ENCODE peak calls at places on chromosomes 16 and 17, in six cellular contexts. One of them, this sample, is unnamed.

GRCh38 chr17:83109793-83110645 is 30.6 kb downstream of the METRNL start:
- DNase-seq in ovary: peak; percentile 91
- DNase-seq in kidney: peak; percentile 97
- DNase-seq in right lobe of liver: no peak
- DNase-seq in A549: peak; percentile 93
- DNase-seq in sigmoid colon: peak; percentile 96
- DNase-seq in this sample: no peak

GRCh38 chr17:2921443-2921842 is 125.2 kb downstream of the RAP1GAP2 start:
- DNase-seq in ovary: no peak
- DNase-seq in kidney: no peak
- DNase-seq in right lobe of liver: no peak
- DNase-seq in A549: no peak
- DNase-seq in sigmoid colon: no peak
- DNase-seq in this sample: no peak

GRCh38 chr16:24731722-24732419 is 2.4 kb downstream of the TNRC6A start:
- DNase-seq in ovary: peak; percentile 57
- DNase-seq in kidney: peak; percentile 71
- DNase-seq in right lobe of liver: peak; percentile 86
- DNase-seq in A549: no peak
- DNase-seq in sigmoid colon: no peak
- DNase-seq in this sample: peak; percentile 38

GRCh38 chr17:4901108-4901647 is 1.7 kb downstream of the CHRNE start:
- DNase-seq in ovary: no peak
- DNase-seq in kidney: no peak
- DNase-seq in right lobe of liver: no peak
- DNase-seq in A549: no peak
- DNase-seq in sigmoid colon: no peak
- DNase-seq in this sample: no peak

GRCh38 chr16:53768593-53768992 is 64.6 kb downstream of the FTO start:
- DNase-seq in ovary: no peak
- DNase-seq in kidney: no peak
- DNase-seq in right lobe of liver: no peak
- DNase-seq in A549: peak; percentile 87
- DNase-seq in sigmoid colon: no peak
- DNase-seq in this sample: no peak

GRCh38 chr17:14052886-14053615 is 16.3 kb upstream of the COX10 start:
- DNase-seq in ovary: no peak
- DNase-seq in kidney: no peak
- DNase-seq in right lobe of liver: peak; percentile 71
- DNase-seq in A549: no peak
- DNase-seq in sigmoid colon: no peak
- DNase-seq in this sample: no peak

GRCh38 chr16:21646721-21647561 is 5.5 kb downstream of the IGSF6 start:
- DNase-seq in ovary: no peak
- DNase-seq in kidney: no peak
- DNase-seq in right lobe of liver: no peak
- DNase-seq in A549: no peak
- DNase-seq in sigmoid colon: no peak
- DNase-seq in this sample: no peak

GRCh38 chr16:24689128-24689527 is 40.3 kb upstream of the TNRC6A start:
- DNase-seq in ovary: no peak
- DNase-seq in kidney: no peak
- DNase-seq in right lobe of liver: peak; percentile 52
- DNase-seq in A549: peak; percentile 85
- DNase-seq in sigmoid colon: no peak
- DNase-seq in this sample: peak; percentile 39

GRCh38 chr16:19876501-19877059 is 8.1 kb downstream of the GPRC5B start:
- DNase-seq in ovary: no peak
- DNase-seq in kidney: no peak
- DNase-seq in right lobe of liver: no peak
- DNase-seq in A549: no peak
- DNase-seq in sigmoid colon: no peak
- DNase-seq in this sample: no peak

GRCh38 chr17:70173646-70174045 is 4.3 kb downstream of the KCNJ2 start:
- DNase-seq in ovary: no peak
- DNase-seq in kidney: no peak
- DNase-seq in right lobe of liver: no peak
- DNase-seq in A549: no peak
- DNase-seq in sigmoid colon: no peak
- DNase-seq in this sample: no peak

GRCh38 chr16:12377497-12377896 is 401.0 kb downstream of the SNX29 start:
- DNase-seq in ovary: no peak
- DNase-seq in kidney: no peak
- DNase-seq in right lobe of liver: no peak
- DNase-seq in A549: no peak
- DNase-seq in sigmoid colon: no peak
- DNase-seq in this sample: no peak

GRCh38 chr17:80588687-80589086 is 44.0 kb downstream of the RPTOR start:
- DNase-seq in ovary: no peak
- DNase-seq in kidney: no peak
- DNase-seq in right lobe of liver: no peak
- DNase-seq in A549: no peak
- DNase-seq in sigmoid colon: no peak
- DNase-seq in this sample: no peak

GRCh38 chr17:80585880-80586279 is 41.2 kb downstream of the RPTOR start:
- DNase-seq in ovary: no peak
- DNase-seq in kidney: no peak
- DNase-seq in right lobe of liver: no peak
- DNase-seq in A549: no peak
- DNase-seq in sigmoid colon: no peak
- DNase-seq in this sample: no peak

GRCh38 chr17:80586464-80587228 is 42.0 kb downstream of the RPTOR start:
- DNase-seq in ovary: peak; percentile 38
- DNase-seq in kidney: no peak
- DNase-seq in right lobe of liver: no peak
- DNase-seq in A549: no peak
- DNase-seq in sigmoid colon: no peak
- DNase-seq in this sample: no peak

DNA sequence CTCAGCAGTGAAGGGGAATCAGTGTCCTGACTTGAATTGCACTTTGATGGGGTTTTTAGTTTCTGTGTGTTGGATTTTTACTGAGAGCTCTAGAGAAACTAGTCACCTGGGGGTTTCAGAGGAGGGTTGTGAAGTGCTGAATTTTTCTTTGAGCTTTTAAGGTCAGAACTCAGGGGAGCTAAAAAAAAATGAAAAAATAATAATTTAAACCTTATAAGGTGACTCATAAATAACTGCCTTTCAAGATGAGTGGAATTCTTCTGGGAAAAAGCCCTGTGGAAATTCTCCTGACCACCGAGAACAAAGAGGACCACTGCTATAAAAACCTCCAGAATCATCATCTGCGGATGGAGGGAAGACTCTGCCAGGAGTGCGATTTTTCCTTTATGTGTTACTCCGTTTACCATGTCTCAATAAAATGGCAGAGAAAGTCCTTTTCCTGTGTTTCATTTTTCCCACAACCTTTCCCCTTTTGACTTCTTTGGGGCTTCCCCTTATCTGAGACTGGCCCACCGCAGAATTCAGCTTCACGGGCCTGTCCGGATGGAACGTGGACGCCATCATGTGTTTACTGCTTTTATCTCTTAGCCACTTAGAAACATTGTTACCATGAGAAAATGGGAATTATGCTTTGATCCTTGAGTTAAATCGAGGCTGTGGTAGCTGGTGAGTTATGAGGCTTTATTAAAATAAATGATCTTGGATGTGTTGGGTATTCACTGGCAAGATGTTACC is 39.7 kb downstream of the RPTOR start:
- DNase-seq in ovary: no peak
- DNase-seq in kidney: no peak
- DNase-seq in right lobe of liver: no peak
- DNase-seq in A549: no peak
- DNase-seq in sigmoid colon: no peak
- DNase-seq in this sample: no peak
- TF ChIP-seq CTCF in ovary: no peak
- TF ChIP-seq CTCF in kidney: no peak
- TF ChIP-seq CTCF in right lobe of liver: no peak
- TF ChIP-seq CTCF in A549: no peak
- TF ChIP-seq CTCF in sigmoid colon: no peak
- TF ChIP-seq CTCF in this sample: no peak

DNA sequence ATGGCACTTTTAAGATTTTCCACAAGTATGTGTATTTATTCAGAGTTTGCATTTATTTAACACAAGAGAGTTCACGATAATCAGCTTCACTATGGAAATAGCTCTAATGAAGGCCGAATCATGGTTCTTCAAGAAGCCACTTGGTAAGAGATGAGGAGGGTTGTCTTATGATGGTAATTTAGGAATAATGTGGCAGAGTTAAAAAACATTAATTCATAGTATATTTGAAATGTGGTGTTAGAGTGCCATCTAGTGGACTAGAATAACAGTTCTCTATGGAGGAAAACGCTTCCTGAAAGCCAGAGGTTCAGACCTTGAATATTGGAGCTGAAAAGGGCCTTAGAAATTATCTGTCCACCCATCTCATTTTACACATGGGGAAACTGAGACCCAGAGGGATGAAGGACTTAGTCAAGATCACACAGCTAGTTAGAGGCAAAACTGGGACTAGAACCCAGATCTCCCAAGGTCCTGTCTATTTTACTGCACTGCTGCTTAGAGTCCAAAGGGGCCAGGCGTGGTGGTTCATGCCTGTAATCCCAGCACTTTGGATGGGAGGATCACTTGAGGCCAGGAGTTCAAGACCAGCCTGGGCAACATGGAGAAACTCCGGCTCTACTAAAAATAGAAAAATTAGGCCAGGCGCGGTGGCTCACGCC is 33.8 kb upstream of the KPNB1 start:
- DNase-seq in ovary: no peak
- DNase-seq in kidney: no peak
- DNase-seq in right lobe of liver: no peak
- DNase-seq in A549: peak; percentile 66
- DNase-seq in sigmoid colon: no peak
- DNase-seq in this sample: no peak
- TF ChIP-seq CTCF in ovary: peak; percentile 65
- TF ChIP-seq CTCF in kidney: peak; percentile 68
- TF ChIP-seq CTCF in right lobe of liver: peak; percentile 82
- TF ChIP-seq CTCF in A549: peak; percentile 96
- TF ChIP-seq CTCF in sigmoid colon: peak; percentile 66
- TF ChIP-seq CTCF in this sample: peak; percentile 82

DNA sequence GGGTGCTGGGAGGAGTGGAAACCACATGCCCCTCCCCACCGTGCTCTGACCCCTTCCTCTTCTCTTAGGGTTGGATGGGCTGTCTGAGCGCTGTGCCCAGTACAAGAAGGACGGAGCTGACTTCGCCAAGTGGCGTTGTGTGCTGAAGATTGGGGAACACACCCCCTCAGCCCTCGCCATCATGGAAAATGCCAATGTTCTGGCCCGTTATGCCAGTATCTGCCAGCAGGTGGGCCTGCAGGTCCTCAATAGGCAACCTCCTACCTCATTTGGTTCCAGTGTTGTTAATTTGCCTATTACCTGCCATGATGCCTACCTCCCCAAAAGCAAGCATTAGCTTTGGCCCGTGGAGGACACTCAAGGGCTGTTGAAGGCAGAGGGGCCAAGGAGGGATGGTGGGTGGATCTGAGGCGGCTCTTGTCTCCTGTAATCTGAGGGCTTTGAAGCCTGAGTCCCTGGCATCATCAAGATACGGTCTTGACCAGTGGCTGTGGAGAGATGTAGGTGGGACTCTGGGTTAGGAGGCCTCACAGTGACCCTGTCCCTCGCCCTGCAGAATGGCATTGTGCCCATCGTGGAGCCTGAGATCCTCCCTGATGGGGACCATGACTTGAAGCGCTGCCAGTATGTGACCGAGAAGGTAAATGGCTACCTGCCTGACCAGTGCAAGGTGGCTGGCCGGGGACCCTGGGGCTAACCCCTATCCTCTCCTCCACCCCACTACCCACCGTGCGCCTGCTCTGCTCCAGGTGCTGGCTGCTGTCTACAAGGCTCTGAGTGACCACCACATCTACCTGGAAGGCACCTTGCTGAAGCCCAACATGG is 3.4 kb downstream of the ALDOA start:
- DNase-seq in ovary: no peak
- DNase-seq in kidney: no peak
- DNase-seq in right lobe of liver: peak; percentile 55
- DNase-seq in A549: peak; percentile 59
- DNase-seq in sigmoid colon: no peak
- DNase-seq in this sample: peak; percentile 63
- TF ChIP-seq CTCF in ovary: no peak
- TF ChIP-seq CTCF in kidney: peak; percentile 15
- TF ChIP-seq CTCF in right lobe of liver: peak; percentile 26
- TF ChIP-seq CTCF in A549: peak; percentile 42
- TF ChIP-seq CTCF in sigmoid colon: no peak
- TF ChIP-seq CTCF in this sample: peak; percentile 70

DNA sequence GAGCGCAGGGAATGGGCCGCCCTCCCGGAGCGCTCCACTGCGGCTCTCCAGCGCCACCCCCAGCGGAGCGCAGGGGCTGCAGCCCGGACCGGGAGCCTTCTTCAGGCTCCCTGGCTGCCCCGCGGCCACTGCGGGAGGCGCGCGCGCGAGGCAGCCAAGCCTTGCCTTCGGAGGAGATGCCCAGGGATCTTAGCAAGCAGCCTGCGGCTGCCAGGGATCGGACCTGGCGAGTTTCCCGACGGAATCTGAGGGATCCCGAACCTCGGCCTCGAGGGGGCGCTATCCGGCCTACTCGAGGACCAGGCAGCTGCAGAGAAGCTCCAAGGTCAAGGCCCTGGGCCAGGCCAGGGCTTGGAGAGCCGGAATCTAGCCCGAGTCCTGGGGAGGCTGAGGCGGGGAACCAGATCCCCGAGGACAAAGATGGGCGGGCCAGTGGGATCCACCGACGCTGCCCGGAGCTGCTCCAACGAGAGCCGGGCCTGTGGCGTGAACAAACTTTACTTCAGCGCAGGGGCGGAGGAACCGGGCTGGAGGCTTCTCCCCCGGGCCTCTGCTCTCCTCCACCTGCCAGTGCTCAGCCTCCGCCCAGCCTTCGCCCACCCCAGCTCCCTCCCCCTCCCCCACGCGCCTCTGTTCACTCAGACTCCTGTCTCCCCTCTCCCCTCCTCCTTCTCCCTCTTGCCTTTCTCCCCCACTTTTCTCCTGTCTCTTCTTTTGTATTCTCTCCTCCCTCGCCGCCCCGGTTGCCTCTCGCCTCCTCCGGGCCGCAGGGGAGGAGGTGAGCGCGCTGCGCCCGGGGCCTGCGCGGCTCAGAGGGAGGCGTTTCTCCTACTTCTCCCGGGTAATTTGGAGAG is at the start of gene IRX6:
- DNase-seq in ovary: peak; percentile 61
- DNase-seq in kidney: peak; percentile 85
- DNase-seq in right lobe of liver: no peak
- DNase-seq in A549: peak; percentile 41
- DNase-seq in sigmoid colon: no peak
- DNase-seq in this sample: peak; percentile 81
- TF ChIP-seq CTCF in ovary: no peak
- TF ChIP-seq CTCF in kidney: no peak
- TF ChIP-seq CTCF in right lobe of liver: no peak
- TF ChIP-seq CTCF in A549: peak; percentile 22
- TF ChIP-seq CTCF in sigmoid colon: no peak
- TF ChIP-seq CTCF in this sample: peak; percentile 90

GRCh38 chr16:57801856-57802634 is at the start of gene KIFC3:
- DNase-seq in ovary: peak; percentile 93
- DNase-seq in kidney: peak; percentile 95
- DNase-seq in right lobe of liver: peak; percentile 90
- DNase-seq in A549: peak; percentile 80
- DNase-seq in sigmoid colon: peak; percentile 92
- DNase-seq in this sample: peak; percentile 58
- TF ChIP-seq CTCF in ovary: no peak
- TF ChIP-seq CTCF in kidney: peak; percentile 16
- TF ChIP-seq CTCF in right lobe of liver: peak; percentile 58
- TF ChIP-seq CTCF in A549: peak; percentile 39
- TF ChIP-seq CTCF in sigmoid colon: no peak
- TF ChIP-seq CTCF in this sample: no peak

This sample was measured in glutamatergic neuron.